ENCODE peak calls at places on chromosomes 11 and 22, in four cellular contexts. Q, A, I and T are unnamed samples.
A peak's percentile ranks its signal among the peaks of the same experiment; 100 is the strongest.

GRCh38 chr11:46917109-46918086 is 952 bp downstream of the LRP4 start:
- DNase-seq in Q (no peak), A (peak; percentile 19), I (peak; percentile 54), T (no peak)

GRCh38 chr11:124586247-124586860 is 16.6 kb downstream of the OR8A1 start:
- DNase-seq in Q (peak; percentile 50), A (peak; percentile 25), I (peak; percentile 33), T (peak; percentile 59)

GRCh38 chr22:32862936-32863661 is 61.6 kb downstream of the TIMP3 start:
- DNase-seq in Q (no peak), A (no peak), I (no peak), T (no peak)

GRCh38 chr11:76615950-76616349 is 54.6 kb downstream of the LRRC32 start:
- DNase-seq in Q (no peak), A (no peak), I (no peak), T (no peak)

GRCh38 chr11:64291746-64292457 is 800 bp downstream of the KCNK4 start:
- DNase-seq in Q (no peak), A (no peak), I (no peak), T (no peak)

GRCh38 chr11:24592342-24592741 is 95.5 kb downstream of the LUZP2 start:
- DNase-seq in Q (no peak), A (no peak), I (no peak), T (no peak)

GRCh38 chr11:125977333-125977732 is 31.5 kb downstream of the VSIG10L2 start:
- DNase-seq in Q (no peak), A (no peak), I (no peak), T (no peak)

GRCh38 chr11:1943576-1943975 is 3.6 kb upstream of the MRPL23 start:
- DNase-seq in Q (no peak), A (no peak), I (no peak), T (peak; percentile 13)

GRCh38 chr11:126378763-126379162 is 23.3 kb downstream of the ST3GAL4 start:
- DNase-seq in Q (no peak), A (no peak), I (no peak), T (no peak)

GRCh38 chr22:46617250-46618103 is 2.7 kb upstream of the GRAMD4 start:
- DNase-seq in Q (no peak), A (no peak), I (no peak), T (no peak)

GRCh38 chr11:117830072-117830471 is 5.5 kb upstream of the FXYD2 start:
- DNase-seq in Q (no peak), A (no peak), I (no peak), T (no peak)

GRCh38 chr11:73237471-73238290 is 19.6 kb downstream of the P2RY2 start:
- DNase-seq in Q (no peak), A (no peak), I (peak; percentile 95), T (no peak)

GRCh38 chr11:10485646-10486045 is 30.6 kb downstream of the AMPD3 start:
- DNase-seq in Q (no peak), A (no peak), I (no peak), T (no peak)

GRCh38 chr11:111911563-111912401 is at the start of gene CRYAB:
- DNase-seq in Q (peak; percentile 49), A (peak; percentile 37), I (peak; percentile 32), T (no peak)

GRCh38 chr22:44995282-44995597 is 14.6 kb downstream of the PHF21B start:
- DNase-seq in Q (no peak), A (no peak), I (no peak), T (no peak)

GRCh38 chr11:60078021-60078420 is 10.4 kb upstream of the MS4A2 start:
- DNase-seq in Q (no peak), A (no peak), I (no peak), T (no peak)

GRCh38 chr22:33605686-33606085 is 314.6 kb downstream of the LARGE1 start:
- DNase-seq in Q (no peak), A (no peak), I (no peak), T (no peak)

GRCh38 chr22:30159561-30160353 is 79.5 kb downstream of the HORMAD2 start:
- DNase-seq in Q (peak; percentile 64), A (no peak), I (peak; percentile 12), T (no peak)

GRCh38 chr11:15059132-15059531 is 14.3 kb upstream of the CALCB start:
- DNase-seq in Q (no peak), A (no peak), I (no peak), T (no peak)

GRCh38 chr11:13103962-13104554 is 94.9 kb downstream of the RASSF10 start:
- DNase-seq in Q (no peak), A (no peak), I (no peak), T (no peak)

GRCh38 chr22:45763236-45763624 is 91.6 kb downstream of the ATXN10 start:
- DNase-seq in Q (no peak), A (no peak), I (no peak), T (no peak)

GRCh38 chr11:36684840-36685800 is 87.1 kb upstream of the RAG2 start:
- DNase-seq in Q (no peak), A (no peak), I (no peak), T (no peak)

GRCh38 chr22:29810156-29810555 is 27.9 kb downstream of the ASCC2 start:
- DNase-seq in Q (no peak), A (no peak), I (no peak), T (no peak)

GRCh38 chr11:316891-317291 is 3.1 kb downstream of the IFITM1 start:
- DNase-seq in Q (no peak), A (no peak), I (no peak), T (no peak)

GRCh38 chr11:67373916-67374570 is 645 bp upstream of the CLCF1 start:
- DNase-seq in Q (peak; percentile 100), A (peak; percentile 72), I (peak; percentile 82), T (peak; percentile 77)

GRCh38 chr11:118610773-118611432 is 3.5 kb downstream of the PHLDB1 start:
- DNase-seq in Q (peak; percentile 63), A (peak; percentile 73), I (peak; percentile 34), T (peak; percentile 95)

GRCh38 chr11:67542169-67542568 is 18.9 kb upstream of the CABP2 start:
- DNase-seq in Q (no peak), A (no peak), I (no peak), T (no peak)

GRCh38 chr11:57410287-57410686 is 16.6 kb downstream of the SLC43A3 start:
- DNase-seq in Q (no peak), A (no peak), I (no peak), T (no peak)
- TF ChIP-seq HMGXB4 in Q (no peak), A (no peak), I (no peak), T (no peak)

DNA sequence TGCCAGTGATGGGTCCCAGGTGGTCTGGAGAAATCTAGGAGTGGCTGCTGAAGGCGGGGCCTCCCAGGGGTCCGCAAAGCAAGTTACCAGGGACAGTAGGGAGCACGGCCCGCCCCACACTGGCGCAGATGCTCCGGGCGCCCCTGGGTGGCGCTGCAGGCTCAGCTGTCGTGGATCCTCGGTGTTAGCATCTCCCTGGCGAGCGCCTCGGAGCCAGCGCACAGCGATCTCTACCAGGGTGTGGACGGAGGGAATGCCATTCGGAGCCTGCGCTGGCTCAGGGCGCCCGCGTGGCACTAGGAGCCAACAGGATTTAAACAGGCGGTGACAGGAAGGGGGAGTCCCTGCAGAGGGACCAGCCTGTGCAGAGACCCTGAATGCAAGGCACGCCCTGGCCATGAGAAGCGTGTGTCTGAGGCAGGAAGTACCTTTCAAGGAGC is 20.2 kb downstream of the FADS3 start:
- DNase-seq in Q (peak; percentile 82), A (peak; percentile 89), I (peak; percentile 64), T (peak; percentile 92)
- TF ChIP-seq HMGXB4 in Q (no peak), A (no peak), I (peak; percentile 58), T (peak; percentile 69)

GRCh38 chr11:92881940-92882339 is 87.5 kb upstream of the MTNR1B start:
- DNase-seq in Q (no peak), A (no peak), I (no peak), T (no peak)

GRCh38 chr11:92882828-92883611 is 86.4 kb upstream of the MTNR1B start:
- DNase-seq in Q (no peak), A (no peak), I (no peak), T (no peak)

GRCh38 chr11:92888701-92889100 is 80.8 kb upstream of the MTNR1B start:
- DNase-seq in Q (no peak), A (peak; percentile 13), I (no peak), T (no peak)

GRCh38 chr11:92885600-92885999 is 83.9 kb upstream of the MTNR1B start:
- DNase-seq in Q (no peak), A (no peak), I (no peak), T (no peak)

DNA sequence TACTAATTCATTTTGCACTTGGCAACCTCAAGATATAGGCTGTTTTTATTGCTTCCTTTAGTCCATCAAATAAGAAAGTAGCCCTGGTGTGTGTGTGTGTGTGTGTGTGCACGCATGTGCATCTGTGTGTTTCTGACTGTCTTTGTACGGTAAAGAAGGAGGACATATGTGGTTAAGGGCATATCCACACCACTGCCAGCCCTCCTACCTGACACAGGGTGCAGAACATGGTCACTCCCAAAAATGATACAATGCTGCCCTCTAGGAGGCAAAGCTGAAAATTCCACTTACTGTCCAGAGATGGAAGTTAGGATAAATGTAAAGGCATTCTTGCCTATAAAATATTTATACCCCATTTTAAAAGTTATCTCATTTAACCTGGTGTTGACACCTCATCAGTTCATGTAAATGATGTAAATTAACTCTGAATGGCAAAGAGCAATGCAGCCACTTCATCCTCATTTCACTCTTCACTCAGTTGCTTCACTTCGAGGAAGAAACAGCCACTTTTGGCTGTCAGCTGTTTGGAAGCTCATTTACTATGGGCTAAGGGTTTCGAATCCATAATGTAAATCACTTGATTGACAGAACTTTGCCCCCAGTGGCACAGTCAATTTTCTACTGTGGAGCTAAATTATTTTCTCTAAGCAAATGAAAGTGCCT is 83.1 kb upstream of the MTNR1B start:
- DNase-seq in Q (peak; percentile 59), A (peak; percentile 58), I (peak; percentile 54), T (peak; percentile 32)
- TF ChIP-seq HMGXB4 in Q (no peak), A (no peak), I (no peak), T (no peak)

DNA sequence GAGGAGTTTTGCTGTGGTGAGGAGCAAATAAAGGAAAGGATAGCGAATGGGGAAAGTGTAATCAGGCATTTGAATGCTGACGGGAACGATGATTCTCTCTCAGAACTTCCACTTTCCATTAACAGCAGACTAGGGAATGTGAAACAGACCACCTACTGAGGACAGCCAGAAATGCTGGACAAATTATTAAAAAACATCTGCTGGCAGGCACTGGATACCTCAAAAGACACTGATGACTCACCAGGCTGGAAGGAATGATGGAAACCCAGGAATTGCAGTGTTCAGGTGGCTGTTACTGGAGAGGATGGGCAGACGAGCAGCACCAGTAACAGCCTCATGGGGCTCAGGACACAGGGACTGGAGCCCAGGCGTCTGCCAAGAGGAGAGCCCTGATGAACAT is 33.4 kb downstream of the PLA2G6 start:
- DNase-seq in Q (no peak), A (no peak), I (no peak), T (no peak)
- TF ChIP-seq HMGXB4 in Q (no peak), A (no peak), I (no peak), T (no peak)

DNA sequence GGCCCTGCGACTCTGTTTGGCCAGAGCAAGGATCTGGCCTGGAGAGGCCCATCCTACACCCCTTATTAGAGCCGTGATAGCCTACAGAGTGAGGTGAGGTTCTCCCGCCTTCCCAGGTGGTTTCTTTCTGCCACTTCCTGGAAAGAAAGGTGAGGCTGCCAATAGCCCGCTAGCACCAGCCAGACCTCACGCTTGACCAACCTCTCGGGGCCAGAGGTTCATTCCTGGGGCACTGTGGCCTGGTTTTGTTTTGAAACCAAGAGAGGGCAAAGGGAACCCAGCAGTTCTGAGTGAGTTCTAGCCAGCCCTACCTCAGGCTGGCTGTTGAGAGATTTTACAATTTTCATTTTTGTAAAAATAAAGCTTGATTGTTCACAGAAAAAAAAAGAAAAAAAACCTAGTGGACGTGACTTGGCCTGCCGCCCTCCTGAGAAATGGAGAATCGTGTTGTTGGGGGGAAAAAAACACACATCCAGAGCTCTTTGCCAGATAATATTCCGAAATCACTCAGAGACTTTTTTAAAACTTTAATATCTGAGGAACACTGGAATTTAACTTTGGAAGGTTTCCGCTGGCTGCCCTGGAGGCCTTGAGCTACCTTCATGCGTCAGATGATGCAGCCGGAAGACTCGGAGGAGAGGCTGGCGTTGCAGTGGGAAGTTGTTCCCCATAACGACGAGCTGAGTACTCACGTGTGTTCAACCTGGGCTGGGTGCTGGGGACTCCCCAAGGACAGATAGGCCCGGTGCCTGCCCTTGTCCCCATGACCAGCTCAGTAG is 84.5 kb downstream of the BCR start:
- DNase-seq in Q (no peak), A (peak; percentile 66), I (no peak), T (no peak)
- TF ChIP-seq HMGXB4 in Q (no peak), A (peak; percentile 58), I (no peak), T (no peak)

GRCh38 chr11:58813693-58814092 is 30.8 kb downstream of the GLYATL2 start:
- DNase-seq in Q (peak; percentile 7), A (no peak), I (no peak), T (no peak)
- TF ChIP-seq HMGXB4 in Q (no peak), A (no peak), I (no peak), T (no peak)